ENCODE peak calls at places on chromosomes 6 and 20, in five cellular contexts. A is BE2C, Q is cardiac fibroblast, E is heart right ventricle, X is NB4. I is an unnamed sample.

GRCh38 chr6:87941556-87942358 is 105.9 kb upstream of the SPACA1 start:
- DNase-seq in X (no peak), E (no peak), Q (no peak), A (no peak), I (no peak)

GRCh38 chr6:169019727-169020491 is 233.7 kb downstream of the THBS2 start:
- DNase-seq in Q (peak), E (no peak), A (no peak), X (peak), I (no peak)

GRCh38 chr6:100913400-100914276 is 32.5 kb upstream of the ASCC3 start:
- DNase-seq in X (no peak), A (no peak), E (no peak), Q (no peak), I (no peak)

GRCh38 chr6:156729248-156729647 is 47.9 kb upstream of the ARID1B start:
- DNase-seq in Q (peak), X (peak), A (no peak), E (no peak), I (no peak)

GRCh38 chr20:14232650-14233049 is 104.8 kb downstream of the FLRT3 start:
- DNase-seq in Q (no peak), X (no peak), A (no peak), E (no peak), I (no peak)

GRCh38 chr6:158772851-158773371 is 46.3 kb downstream of the EZR start:
- DNase-seq in X (no peak), E (no peak), Q (peak), A (no peak), I (no peak)

GRCh38 chr6:73652637-73653570 is 888 bp downstream of the SLC17A5 start:
- DNase-seq in Q (peak), E (peak), X (peak), A (peak), I (peak)

GRCh38 chr6:117265425-117266266 is at the start of gene VGLL2:
- DNase-seq in X (no peak), E (no peak), A (peak), Q (peak), I (peak)

GRCh38 chr6:73109659-73110058 is 115.6 kb downstream of the KHDC1L start:
- DNase-seq in A (no peak), Q (no peak), X (no peak), E (no peak), I (no peak)

GRCh38 chr6:2158596-2159271 is 86.7 kb downstream of the GMDS start:
- DNase-seq in A (peak), X (peak), Q (peak), E (no peak), I (no peak)

GRCh38 chr6:160055813-160056212 is 65.8 kb upstream of the SLC22A1 start:
- DNase-seq in A (no peak), E (no peak), Q (no peak), X (peak), I (no peak)

DNA sequence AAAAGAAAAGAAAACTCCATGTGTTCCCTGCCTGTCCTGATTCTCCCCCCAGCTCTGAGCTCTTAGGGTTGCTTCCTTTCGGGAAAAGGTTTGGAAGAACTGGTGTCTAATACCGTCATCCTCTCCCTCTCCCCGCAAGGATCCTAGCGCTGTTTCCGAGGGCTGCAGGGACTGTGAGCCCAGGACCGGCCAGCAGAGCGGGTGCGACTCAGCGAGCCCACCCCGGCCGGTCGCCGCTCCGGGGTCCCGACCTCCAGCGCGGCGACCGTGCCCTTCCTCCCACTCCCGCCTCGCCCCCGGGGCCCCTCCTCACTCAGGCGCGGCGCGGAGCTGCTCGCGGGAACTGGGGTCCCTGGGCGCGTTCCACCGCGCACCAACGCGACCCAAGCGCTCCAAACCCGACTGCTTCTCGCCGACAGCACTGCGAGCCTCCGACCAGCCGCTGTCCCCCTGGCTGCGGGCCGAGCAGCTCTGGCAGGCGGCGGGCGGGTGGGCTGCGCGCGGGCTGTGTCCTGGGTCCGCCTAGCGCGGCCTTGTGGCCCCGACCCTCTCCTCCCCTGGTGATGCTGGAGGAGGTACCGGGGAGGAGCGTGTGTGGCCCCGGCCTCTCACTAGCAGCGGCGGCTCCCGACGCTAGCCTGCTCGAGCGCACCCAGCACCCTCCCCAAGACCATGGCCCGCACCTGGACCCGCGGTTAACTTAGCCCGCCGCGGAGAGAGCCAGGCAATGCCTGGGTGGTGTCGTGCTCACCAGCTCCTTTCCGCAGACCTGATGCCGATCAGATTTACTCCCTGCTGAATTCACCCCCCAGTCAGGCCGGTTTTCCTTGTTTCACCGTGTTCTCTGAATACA is at the start of gene PLA2G7:
- DNase-seq in A (no peak), E (no peak), Q (no peak), X (no peak), I (no peak)
- TF ChIP-seq CTCF in A (no peak), E (no peak), Q (no peak), X (no peak), I (no peak)

GRCh38 chr20:324177-325042 is 942 bp upstream of the SOX12 start:
- DNase-seq in E (peak), A (peak), X (peak), Q (peak), I (peak)
- TF ChIP-seq CTCF in E (no peak), A (peak), X (peak), Q (peak), I (no peak)

GRCh38 chr6:17165383-17165782 is 63.5 kb downstream of the STMND1 start:
- DNase-seq in Q (peak), E (no peak), X (no peak), A (no peak), I (no peak)

GRCh38 chr6:17169291-17169690 is 67.4 kb downstream of the STMND1 start:
- DNase-seq in X (no peak), Q (peak), E (no peak), A (no peak), I (no peak)

GRCh38 chr6:17169701-17170100 is 67.9 kb downstream of the STMND1 start:
- DNase-seq in X (no peak), Q (no peak), E (no peak), A (no peak), I (no peak)

GRCh38 chr6:17173071-17173470 is 71.2 kb downstream of the STMND1 start:
- DNase-seq in A (no peak), X (no peak), E (no peak), Q (no peak), I (no peak)

DNA sequence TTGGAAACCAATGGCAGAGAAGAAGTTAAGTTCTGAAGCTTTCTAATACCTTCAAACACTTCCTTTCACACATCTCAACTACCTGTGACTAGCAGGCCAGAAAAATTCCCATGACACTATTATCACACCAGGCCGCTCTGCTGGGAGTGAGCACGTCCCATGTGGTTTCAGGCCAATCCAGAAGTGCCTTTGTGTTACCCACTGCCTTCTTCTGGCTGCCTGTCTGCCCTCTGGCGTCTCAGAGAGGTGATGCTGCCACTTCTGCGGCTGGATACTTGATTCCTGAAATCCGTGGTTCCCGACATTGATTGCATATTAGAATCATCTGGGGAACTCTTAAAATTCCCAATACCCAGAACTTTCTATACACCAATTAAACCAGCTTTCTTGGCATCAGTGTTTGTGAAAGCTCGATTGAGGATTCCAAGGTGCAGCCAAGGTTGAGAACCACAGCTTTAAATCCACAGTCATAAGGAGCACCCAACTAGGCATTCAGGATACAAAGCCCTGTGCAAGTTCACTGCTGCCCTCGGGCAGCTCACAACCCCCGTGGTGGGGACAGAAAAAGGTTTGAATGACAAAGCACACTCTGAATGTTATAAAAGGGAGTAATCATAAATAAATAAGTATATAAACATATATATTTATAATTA is 65.6 kb downstream of the STMND1 start:
- DNase-seq in E (peak), Q (peak), X (no peak), A (peak), I (no peak)
- TF ChIP-seq CTCF in E (peak), Q (peak), X (no peak), A (peak), I (no peak)

DNA sequence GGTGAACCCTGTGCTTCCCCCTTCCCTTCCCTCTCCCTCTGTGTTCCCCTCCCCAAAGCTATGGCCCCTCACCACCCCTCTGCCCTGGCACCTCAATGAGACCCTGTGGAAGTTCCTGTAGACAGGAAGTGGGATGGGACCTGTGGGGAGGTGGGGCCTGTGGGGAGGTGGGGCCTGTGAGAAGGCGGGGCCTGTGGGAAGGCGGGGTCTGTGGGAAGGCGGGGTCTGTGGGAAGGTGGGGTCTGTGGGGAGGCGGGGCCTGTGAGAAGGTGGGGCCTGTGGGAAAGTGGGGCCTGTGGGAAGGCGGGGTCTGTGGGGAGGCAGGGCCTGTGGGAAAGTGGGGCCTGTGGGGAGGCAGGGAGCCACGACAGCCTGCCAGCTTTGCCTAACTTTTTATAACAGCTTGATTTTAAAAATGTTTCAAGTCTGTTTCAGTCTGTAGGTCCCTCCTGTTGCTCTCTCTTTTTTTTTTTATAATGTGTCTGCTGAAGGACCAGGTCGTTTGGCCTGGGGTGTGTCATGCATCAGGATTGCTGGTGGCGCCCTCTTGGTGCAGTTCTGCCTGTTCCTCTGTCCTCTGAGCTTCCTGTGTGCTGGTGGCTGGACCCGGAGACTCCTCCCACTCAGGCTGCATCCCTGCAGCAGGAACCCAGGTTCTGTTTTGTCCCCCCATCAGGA is 70.5 kb upstream of the SLCO4A1 start:
- DNase-seq in Q (no peak), A (peak), E (no peak), X (peak), I (peak)
- TF ChIP-seq CTCF in Q (no peak), A (peak), E (no peak), X (peak), I (no peak)

DNA sequence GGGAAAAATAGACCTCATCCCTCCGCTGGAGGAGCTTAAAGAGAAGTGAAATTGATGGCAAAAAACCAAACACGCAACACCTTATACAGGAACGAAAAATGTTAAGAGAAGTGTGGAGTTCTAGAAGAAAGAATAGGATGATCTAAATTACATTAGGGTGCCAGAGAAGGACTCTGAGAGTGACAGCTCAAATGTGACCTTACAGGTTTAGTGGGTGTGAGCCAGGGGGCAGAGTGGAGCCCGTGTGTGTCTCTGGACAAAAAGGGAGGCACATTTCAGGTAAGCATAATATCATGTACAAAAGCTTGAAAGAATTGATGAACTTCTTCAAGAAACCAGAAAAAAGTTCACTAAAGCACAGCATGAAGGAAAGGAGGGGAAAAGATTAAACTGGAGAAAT is 20.8 kb downstream of the HLA-DRA start:
- DNase-seq in E (no peak), Q (no peak), A (no peak), X (no peak), I (no peak)
- TF ChIP-seq CTCF in E (no peak), Q (no peak), A (no peak), X (no peak), I (peak)

I was measured in GM10248.